ENCODE peak calls at places on chromosomes 2 and 18, in seven cellular contexts. V is left ventricle myocardium inferior; P is CD8-positive, alpha-beta memory T cell; C is neural progenitor cell; I is NCI-H187; R is GM04504; Z is amniotic stem cell. F is an unnamed sample.

GRCh38 chr2:222054813-222055212 is 244.0 kb downstream of the PAX3 start:
- DNase-seq in P (no peak), R (no peak), Z (no peak), C (no peak), V (no peak), I (no peak), F (no peak)

GRCh38 chr2:236718207-236718992 is 148.8 kb downstream of the ACKR3 start:
- DNase-seq in Z (no peak), R (no peak), P (no peak), V (no peak), I (no peak), C (no peak), F (no peak)

GRCh38 chr2:207333599-207334308 is 168.0 kb upstream of the KLF7 start:
- DNase-seq in C (no peak), Z (no peak), R (no peak), V (no peak), P (no peak), I (no peak), F (no peak)

GRCh38 chr2:44045061-44045460 is 49.3 kb upstream of the LRPPRC start:
- DNase-seq in P (no peak), I (no peak), R (no peak), V (no peak), Z (no peak), C (no peak), F (no peak)

GRCh38 chr2:112138143-112139032 is at the start of gene FBLN7:
- DNase-seq in C (peak), V (no peak), R (no peak), Z (no peak), P (no peak), I (no peak), F (no peak)

GRCh38 chr2:25025229-25025742 is 16.6 kb upstream of the EFR3B start:
- DNase-seq in V (no peak), I (no peak), P (no peak), C (no peak), Z (no peak), R (no peak), F (no peak)

GRCh38 chr2:111194835-111195621 is 74.3 kb downstream of the BCL2L11 start:
- DNase-seq in P (no peak), I (peak), V (no peak), Z (no peak), C (peak), R (no peak), F (no peak)

GRCh38 chr2:181140414-181140813 is 160.0 kb downstream of the UBE2E3 start:
- DNase-seq in C (no peak), R (peak), V (no peak), I (no peak), P (peak), Z (no peak), F (no peak)

GRCh38 chr2:63044360-63045327 is 6.0 kb upstream of the OTX1 start:
- DNase-seq in V (no peak), R (no peak), Z (no peak), C (peak), P (no peak), I (no peak), F (no peak)

GRCh38 chr18:77733292-77733903 is 483.8 kb downstream of the GALR1 start:
- DNase-seq in R (no peak), I (no peak), C (peak), Z (no peak), V (no peak), P (no peak), F (no peak)

GRCh38 chr18:21300616-21301200 is 58.7 kb downstream of the GREB1L start:
- DNase-seq in P (no peak), R (no peak), I (no peak), C (no peak), Z (no peak), V (no peak), F (no peak)

GRCh38 chr18:41940506-41941215 is 14.4 kb upstream of the PIK3C3 start:
- DNase-seq in R (peak), Z (peak), C (peak), V (no peak), I (no peak), P (no peak), F (no peak)

GRCh38 chr2:223600056-223600455 is 2.1 kb downstream of the SCG2 start:
- DNase-seq in V (no peak), P (no peak), I (no peak), C (no peak), Z (no peak), R (no peak), F (no peak)

GRCh38 chr2:231394201-231395141 is 1.0 kb upstream of the B3GNT7 start:
- DNase-seq in Z (no peak), P (no peak), C (peak), I (no peak), V (no peak), R (no peak), F (no peak)

GRCh38 chr2:207223051-207223450 is 57.3 kb upstream of the KLF7 start:
- DNase-seq in V (no peak), Z (no peak), I (no peak), R (peak), C (no peak), P (no peak), F (no peak)

GRCh38 chr18:22273101-22274039 is 104.0 kb downstream of the GATA6 start:
- DNase-seq in P (no peak), V (no peak), I (no peak), Z (no peak), R (no peak), C (no peak), F (no peak)

GRCh38 chr18:63683152-63683551 is 19.6 kb upstream of the SERPINB11 start:
- DNase-seq in C (peak), V (no peak), I (no peak), P (no peak), Z (peak), R (peak), F (no peak)

GRCh38 chr2:207681431-207681830 is 30.0 kb upstream of the CCNYL1 start:
- DNase-seq in V (no peak), P (no peak), I (no peak), R (no peak), Z (no peak), C (no peak), F (no peak)

GRCh38 chr2:46001741-46002506 is 295.3 kb upstream of the EPAS1 start:
- DNase-seq in C (no peak), Z (no peak), R (no peak), V (no peak), I (no peak), P (no peak), F (no peak)

GRCh38 chr2:159137511-159138101 is 148.9 kb downstream of the WDSUB1 start:
- DNase-seq in R (no peak), Z (no peak), P (no peak), V (no peak), I (no peak), C (no peak), F (no peak)

GRCh38 chr2:191870744-191871143 is 23.9 kb upstream of the CAVIN2 start:
- DNase-seq in Z (no peak), V (no peak), R (no peak), P (no peak), C (no peak), I (no peak), F (no peak)

GRCh38 chr2:70084973-70085710 is 2.1 kb upstream of the PCBP1 start:
- DNase-seq in C (no peak), I (peak), R (no peak), V (no peak), Z (no peak), P (peak), F (no peak)

GRCh38 chr2:69992310-69993047 is 31.0 kb upstream of the ASPRV1 start:
- DNase-seq in V (no peak), P (no peak), I (no peak), C (no peak), Z (no peak), R (no peak), F (no peak)

GRCh38 chr2:26637811-26638310 is 3.3 kb downstream of the CIB4 start:
- DNase-seq in V (no peak), Z (no peak), C (no peak), P (peak), R (no peak), I (no peak), F (no peak)

GRCh38 chr18:49880656-49881055 is 67.3 kb upstream of the ACAA2 start:
- DNase-seq in V (no peak), C (no peak), P (no peak), Z (no peak), R (no peak), I (no peak), F (no peak)

GRCh38 chr18:2985628-2986027 is 27.3 kb downstream of the LPIN2 start:
- DNase-seq in R (no peak), C (no peak), V (no peak), P (no peak), Z (no peak), I (no peak), F (no peak)

GRCh38 chr18:33702625-33703024 is 124.6 kb downstream of the ASXL3 start:
- DNase-seq in C (no peak), I (no peak), P (no peak), Z (no peak), V (no peak), R (no peak), F (no peak)

GRCh38 chr2:20472569-20472968 is 25.7 kb downstream of the RHOB start:
- DNase-seq in V (no peak), I (no peak), C (no peak), P (no peak), Z (no peak), R (no peak), F (no peak)

GRCh38 chr2:8847400-8847799 is 10.0 kb upstream of the KIDINS220 start:
- DNase-seq in P (no peak), R (no peak), I (no peak), V (no peak), C (no peak), Z (no peak), F (no peak)

GRCh38 chr2:191262436-191262835 is 17.2 kb downstream of the MYO1B start:
- DNase-seq in R (no peak), Z (no peak), P (no peak), I (no peak), V (no peak), C (no peak), F (no peak)

GRCh38 chr2:199446996-199447395 is 10.7 kb downstream of the SATB2 start:
- DNase-seq in R (no peak), V (no peak), C (no peak), I (no peak), Z (no peak), P (no peak), F (no peak)

GRCh38 chr2:135037831-135038230 is 9.4 kb downstream of the MAP3K19 start:
- DNase-seq in I (no peak), Z (no peak), V (no peak), P (no peak), R (no peak), C (no peak), F (no peak)

F was measured in Panc1.